ENCODE peak calls at places on chromosomes 2 and 18, in ten cellular contexts. D is IMR-90, U is HCT116, J is fibroblast of lung, X is H9, S is H1, L is endothelial cell of umbilical vein, R is SK-N-SH, Z is OCI-LY7, Y is PC-3. Q is an unnamed sample.

GRCh38 chr2:167275066-167275465 is 386.8 kb downstream of the XIRP2 start:
- DNase-seq in D (no peak), U (no peak), J (no peak), X (peak; percentile 55), S (peak; percentile 67), L (no peak), R (no peak), Z (no peak), Y (no peak), Q (no peak)

GRCh38 chr2:27636766-27637165 is 7.9 kb downstream of the GPN1 start:
- DNase-seq in D (peak; percentile 28), U (no peak), J (no peak), X (no peak), S (no peak), L (no peak), R (no peak), Z (no peak), Y (no peak), Q (no peak)

GRCh38 chr2:120874876-120875275 is 139.2 kb downstream of the GLI2 start:
- DNase-seq in D (no peak), U (no peak), J (no peak), X (no peak), S (no peak), L (no peak), R (no peak), Z (no peak), Y (no peak), Q (no peak)

GRCh38 chr2:79084495-79085135 is 3.2 kb downstream of the REG1B start:
- DNase-seq in D (no peak), U (no peak), J (no peak), X (no peak), S (no peak), L (no peak), R (peak; percentile 14), Z (no peak), Y (no peak), Q (no peak)

GRCh38 chr2:46122318-46122970 is 174.8 kb upstream of the EPAS1 start:
- DNase-seq in D (no peak), U (no peak), J (no peak), X (no peak), S (no peak), L (no peak), R (no peak), Z (no peak), Y (no peak), Q (no peak)

GRCh38 chr2:42924436-42924897 is 132.1 kb upstream of the HAAO start:
- DNase-seq in D (no peak), U (no peak), J (no peak), X (no peak), S (no peak), L (peak; percentile 88), R (no peak), Z (no peak), Y (no peak), Q (no peak)

GRCh38 chr2:86249176-86249842 is 50.1 kb downstream of the MRPL35 start:
- DNase-seq in D (peak; percentile 79), U (peak; percentile 4), J (peak; percentile 86), X (no peak), S (no peak), L (no peak), R (peak; percentile 76), Z (peak; percentile 42), Y (peak; percentile 57), Q (peak; percentile 54)

GRCh38 chr2:209773377-209773776 is 1.7 kb downstream of the UNC80 start:
- DNase-seq in D (no peak), U (no peak), J (no peak), X (no peak), S (no peak), L (no peak), R (no peak), Z (no peak), Y (no peak), Q (no peak)

GRCh38 chr2:131125195-131125757 is 20.1 kb downstream of the PLEKHB2 start:
- DNase-seq in D (no peak), U (no peak), J (no peak), X (no peak), S (no peak), L (no peak), R (no peak), Z (no peak), Y (no peak), Q (no peak)

GRCh38 chr2:131122496-131122895 is 17.4 kb downstream of the PLEKHB2 start:
- DNase-seq in D (no peak), U (no peak), J (no peak), X (no peak), S (no peak), L (no peak), R (no peak), Z (no peak), Y (no peak), Q (no peak)

GRCh38 chr2:131123192-131123591 is 18.1 kb downstream of the PLEKHB2 start:
- DNase-seq in D (no peak), U (no peak), J (no peak), X (no peak), S (no peak), L (no peak), R (no peak), Z (no peak), Y (no peak), Q (no peak)

GRCh38 chr2:131120815-131121317 is 15.7 kb downstream of the PLEKHB2 start:
- DNase-seq in D (no peak), U (no peak), J (no peak), X (no peak), S (no peak), L (no peak), R (no peak), Z (no peak), Y (peak; percentile 46), Q (no peak)

GRCh38 chr2:131121464-131121863 is 16.3 kb downstream of the PLEKHB2 start:
- DNase-seq in D (peak; percentile 58), U (no peak), J (peak; percentile 60), X (no peak), S (no peak), L (no peak), R (no peak), Z (no peak), Y (peak; percentile 29), Q (no peak)
- H4K20me1 ChIP-seq in D (peaks cover 32% of the 10 kb centered on the region), U (no peaks in the 10 kb centered on the region), J (no peaks in the 10 kb centered on the region), X (no peaks in the 10 kb centered on the region), S (peaks cover 18% of the 10 kb centered on the region), L (no peaks in the 10 kb centered on the region), R (peaks cover 25% of the 10 kb centered on the region), Z (no peaks in the 10 kb centered on the region), Y (peaks cover 33% of the 10 kb centered on the region), Q (peaks cover 15% of the 10 kb centered on the region)

GRCh38 chr2:10424916-10425505 is 23.1 kb downstream of the ODC1 start:
- DNase-seq in D (no peak), U (no peak), J (no peak), X (no peak), S (no peak), L (no peak), R (no peak), Z (no peak), Y (no peak), Q (no peak)

GRCh38 chr2:10423400-10423774 is 24.7 kb downstream of the ODC1 start:
- DNase-seq in D (no peak), U (no peak), J (no peak), X (no peak), S (no peak), L (no peak), R (no peak), Z (no peak), Y (no peak), Q (no peak)

GRCh38 chr2:10425656-10426055 is 22.5 kb downstream of the ODC1 start:
- DNase-seq in D (no peak), U (no peak), J (no peak), X (no peak), S (no peak), L (no peak), R (peak; percentile 43), Z (no peak), Y (no peak), Q (no peak)

GRCh38 chr2:10422732-10423399 is 25.3 kb downstream of the ODC1 start:
- DNase-seq in D (no peak), U (no peak), J (no peak), X (no peak), S (no peak), L (no peak), R (no peak), Z (no peak), Y (no peak), Q (no peak)

DNA sequence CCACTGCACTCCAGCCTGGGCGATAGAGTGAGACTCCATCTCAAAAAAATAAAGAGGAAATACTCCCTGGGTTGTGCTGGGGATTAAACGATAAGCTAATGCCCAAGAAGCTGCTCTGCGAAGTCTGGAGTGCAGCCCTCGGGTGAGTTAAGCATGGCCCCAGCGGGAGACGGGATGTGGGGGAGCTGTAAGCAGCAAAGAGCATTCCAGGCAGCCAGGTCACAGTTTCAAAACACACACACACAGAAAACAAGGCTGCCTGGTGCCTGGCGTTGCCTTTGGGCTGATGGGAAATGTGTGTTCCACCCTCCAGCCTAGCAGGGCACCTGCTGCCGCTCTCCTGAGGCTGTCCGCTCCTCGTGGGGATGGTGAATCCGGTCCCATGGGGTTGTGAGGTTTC is 24.1 kb downstream of the ODC1 start:
- DNase-seq in D (peak; percentile 78), U (no peak), J (peak; percentile 80), X (no peak), S (no peak), L (no peak), R (no peak), Z (no peak), Y (no peak), Q (no peak)
- H4K20me1 ChIP-seq in D (peaks cover 4% of the 10 kb centered on the region), U (no peaks in the 10 kb centered on the region), J (no peaks in the 10 kb centered on the region), X (no peaks in the 10 kb centered on the region), S (no peaks in the 10 kb centered on the region), L (no peaks in the 10 kb centered on the region), R (no peaks in the 10 kb centered on the region), Z (no peaks in the 10 kb centered on the region), Y (no peaks in the 10 kb centered on the region), Q (no peaks in the 10 kb centered on the region)

DNA sequence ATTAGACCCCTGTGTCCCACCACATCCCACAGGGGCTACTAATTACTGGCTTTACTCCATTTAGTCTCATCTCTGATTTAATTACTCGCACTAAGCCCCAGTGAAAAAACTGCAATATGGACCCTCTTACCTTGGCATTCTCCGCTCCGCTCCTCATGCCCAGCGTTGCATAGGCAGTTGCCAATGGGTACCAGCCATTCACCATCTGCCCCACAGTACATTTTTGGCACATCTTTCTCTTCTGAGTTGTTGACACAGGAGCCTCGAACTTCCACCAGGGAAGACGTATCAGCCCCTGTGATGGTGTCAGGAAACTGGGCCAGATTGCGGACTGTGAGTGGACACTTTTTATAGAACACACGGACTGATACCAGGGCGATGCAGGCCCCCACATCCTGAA is 8.5 kb downstream of the EPHA4 start:
- DNase-seq in D (no peak), U (no peak), J (no peak), X (no peak), S (no peak), L (no peak), R (no peak), Z (no peak), Y (no peak), Q (no peak)
- H4K20me1 ChIP-seq in D (no peaks in the 10 kb centered on the region), U (no peaks in the 10 kb centered on the region), J (no peaks in the 10 kb centered on the region), X (no peaks in the 10 kb centered on the region), S (peaks cover 2% of the 10 kb centered on the region), L (no peaks in the 10 kb centered on the region), R (no peaks in the 10 kb centered on the region), Z (no peaks in the 10 kb centered on the region), Y (no peaks in the 10 kb centered on the region), Q (no peaks in the 10 kb centered on the region)

DNA sequence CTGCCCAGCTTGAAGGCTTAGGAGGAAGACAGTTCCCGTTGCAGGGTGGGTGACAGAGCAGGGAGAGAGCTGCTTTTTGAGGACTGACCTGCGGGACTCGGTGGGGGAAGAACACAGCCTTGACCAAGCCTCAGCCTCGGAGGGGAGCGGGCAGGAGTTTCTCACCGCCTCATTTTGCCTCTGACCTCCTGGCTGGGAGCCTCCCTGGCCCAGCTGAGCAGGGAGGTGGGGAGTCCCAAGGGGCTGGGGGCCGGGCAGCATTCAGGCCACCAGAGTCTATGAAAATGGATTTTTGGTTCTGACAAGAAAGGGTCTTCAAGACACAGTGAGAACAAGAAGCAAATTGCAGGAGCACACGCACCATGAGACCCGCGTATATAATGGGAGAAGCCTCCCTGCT is 51.3 kb upstream of the SMAD7 start:
- DNase-seq in D (no peak), U (no peak), J (no peak), X (no peak), S (no peak), L (no peak), R (no peak), Z (no peak), Y (no peak), Q (no peak)
- H4K20me1 ChIP-seq in D (no peaks in the 10 kb centered on the region), U (no peaks in the 10 kb centered on the region), J (no peaks in the 10 kb centered on the region), X (no peaks in the 10 kb centered on the region), S (no peaks in the 10 kb centered on the region), L (no peaks in the 10 kb centered on the region), R (no peaks in the 10 kb centered on the region), Z (no peaks in the 10 kb centered on the region), Y (no peaks in the 10 kb centered on the region), Q (no peaks in the 10 kb centered on the region)

Q was measured in Karpas-422.